ENCODE peak calls at places on chromosomes 7 and 10, in eight cellular contexts. One of them, this sample, is unnamed. For H3K27me3, the result is how much of the 10 kb centered on the place peaks cover.

GRCh38 chr10:92689663-92690210 is at the start of gene HHEX:
- DNase-seq in brain microvascular endothelial cell: no peak
- DNase-seq in CD8-positive, alpha-beta memory T cell: peak
- DNase-seq in thyroid gland: peak
- DNase-seq in HCT116: peak
- DNase-seq in uterus: no peak
- DNase-seq in GM23338: no peak
- DNase-seq in fibroblast of lung: peak
- DNase-seq in this sample: no peak

GRCh38 chr7:55413442-55413841 is 48.3 kb downstream of the LANCL2 start:
- DNase-seq in brain microvascular endothelial cell: no peak
- DNase-seq in GM23338: no peak
- DNase-seq in thyroid gland: no peak
- DNase-seq in CD8-positive, alpha-beta memory T cell: no peak
- DNase-seq in HCT116: no peak
- DNase-seq in fibroblast of lung: no peak
- DNase-seq in uterus: no peak
- DNase-seq in this sample: no peak

GRCh38 chr10:133100706-133101463 is 13.2 kb downstream of the ADGRA1 start:
- DNase-seq in GM23338: peak
- DNase-seq in thyroid gland: peak
- DNase-seq in fibroblast of lung: no peak
- DNase-seq in uterus: no peak
- DNase-seq in brain microvascular endothelial cell: no peak
- DNase-seq in CD8-positive, alpha-beta memory T cell: no peak
- DNase-seq in HCT116: no peak
- DNase-seq in this sample: no peak

GRCh38 chr10:86218842-86219241 is 147.8 kb downstream of the GRID1 start:
- DNase-seq in GM23338: no peak
- DNase-seq in uterus: no peak
- DNase-seq in thyroid gland: no peak
- DNase-seq in brain microvascular endothelial cell: no peak
- DNase-seq in CD8-positive, alpha-beta memory T cell: no peak
- DNase-seq in fibroblast of lung: no peak
- DNase-seq in HCT116: no peak
- DNase-seq in this sample: no peak

GRCh38 chr10:48523212-48523819 is 81.6 kb downstream of the ARHGAP22 start:
- DNase-seq in thyroid gland: peak
- DNase-seq in brain microvascular endothelial cell: peak
- DNase-seq in uterus: peak
- DNase-seq in CD8-positive, alpha-beta memory T cell: no peak
- DNase-seq in fibroblast of lung: peak
- DNase-seq in GM23338: peak
- DNase-seq in HCT116: peak
- DNase-seq in this sample: no peak

GRCh38 chr10:131650771-131651673 is 249.8 kb upstream of the PPP2R2D start:
- DNase-seq in thyroid gland: no peak
- DNase-seq in HCT116: no peak
- DNase-seq in fibroblast of lung: no peak
- DNase-seq in CD8-positive, alpha-beta memory T cell: no peak
- DNase-seq in brain microvascular endothelial cell: no peak
- DNase-seq in uterus: no peak
- DNase-seq in GM23338: no peak
- DNase-seq in this sample: no peak

GRCh38 chr10:11402392-11402791 is 209.1 kb downstream of the USP6NL start:
- DNase-seq in CD8-positive, alpha-beta memory T cell: no peak
- DNase-seq in GM23338: no peak
- DNase-seq in fibroblast of lung: no peak
- DNase-seq in HCT116: no peak
- DNase-seq in brain microvascular endothelial cell: no peak
- DNase-seq in thyroid gland: no peak
- DNase-seq in uterus: no peak
- DNase-seq in this sample: no peak

GRCh38 chr7:147311332-147311731 is 1194.7 kb downstream of the CNTNAP2 start:
- DNase-seq in thyroid gland: no peak
- DNase-seq in uterus: no peak
- DNase-seq in HCT116: no peak
- DNase-seq in CD8-positive, alpha-beta memory T cell: no peak
- DNase-seq in fibroblast of lung: no peak
- DNase-seq in GM23338: no peak
- DNase-seq in brain microvascular endothelial cell: no peak
- DNase-seq in this sample: no peak

GRCh38 chr10:62433181-62433692 is 59.1 kb downstream of the ZNF365 start:
- DNase-seq in HCT116: peak
- DNase-seq in GM23338: no peak
- DNase-seq in CD8-positive, alpha-beta memory T cell: no peak
- DNase-seq in thyroid gland: no peak
- DNase-seq in uterus: peak
- DNase-seq in brain microvascular endothelial cell: peak
- DNase-seq in fibroblast of lung: peak
- DNase-seq in this sample: no peak

GRCh38 chr10:116183733-116184447 is 89.1 kb downstream of the GFRA1 start:
- DNase-seq in thyroid gland: no peak
- DNase-seq in GM23338: peak
- DNase-seq in uterus: no peak
- DNase-seq in CD8-positive, alpha-beta memory T cell: no peak
- DNase-seq in brain microvascular endothelial cell: peak
- DNase-seq in HCT116: no peak
- DNase-seq in fibroblast of lung: no peak
- DNase-seq in this sample: no peak

GRCh38 chr10:92110039-92110794 is 180.7 kb downstream of the CPEB3 start:
- DNase-seq in GM23338: no peak
- DNase-seq in CD8-positive, alpha-beta memory T cell: no peak
- DNase-seq in brain microvascular endothelial cell: peak
- DNase-seq in fibroblast of lung: peak
- DNase-seq in thyroid gland: no peak
- DNase-seq in HCT116: no peak
- DNase-seq in uterus: no peak
- DNase-seq in this sample: no peak

GRCh38 chr7:24337180-24337579 is 53.2 kb downstream of the NPY start:
- DNase-seq in thyroid gland: no peak
- DNase-seq in HCT116: no peak
- DNase-seq in CD8-positive, alpha-beta memory T cell: no peak
- DNase-seq in brain microvascular endothelial cell: no peak
- DNase-seq in GM23338: peak
- DNase-seq in uterus: no peak
- DNase-seq in fibroblast of lung: no peak
- DNase-seq in this sample: no peak

DNA sequence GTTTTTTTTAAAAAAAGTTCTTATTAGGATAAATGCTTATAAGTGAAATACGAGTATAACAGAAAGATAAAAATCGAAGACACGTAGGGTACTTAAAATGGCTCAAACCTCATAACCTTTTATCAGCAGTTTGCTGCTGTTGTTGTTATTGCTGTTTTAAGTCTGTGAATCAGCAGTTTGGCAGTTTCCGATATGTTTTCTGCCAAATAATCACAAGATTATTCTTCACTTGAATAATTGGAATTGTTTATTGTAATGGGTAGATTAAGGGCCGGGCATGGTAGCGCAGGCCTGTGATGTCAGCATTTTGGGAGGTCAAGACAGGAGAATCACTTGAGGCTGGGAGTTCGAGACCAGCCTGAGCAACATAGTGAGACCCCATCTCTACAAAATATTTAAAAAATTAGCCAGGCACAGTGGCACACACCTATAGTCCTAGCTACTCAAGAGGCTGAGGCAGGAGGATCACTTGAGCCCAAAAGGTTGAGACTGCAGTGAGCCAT is 177.6 kb downstream of the VTI1A start:
- DNase-seq in uterus: no peak
- DNase-seq in thyroid gland: no peak
- DNase-seq in fibroblast of lung: no peak
- DNase-seq in HCT116: no peak
- DNase-seq in brain microvascular endothelial cell: no peak
- DNase-seq in CD8-positive, alpha-beta memory T cell: no peak
- DNase-seq in GM23338: no peak
- DNase-seq in this sample: no peak
- H3K27ac ChIP-seq in uterus: peak
- H3K27ac ChIP-seq in thyroid gland: no peak
- H3K27ac ChIP-seq in fibroblast of lung: no peak
- H3K27ac ChIP-seq in HCT116: no peak
- H3K27ac ChIP-seq in brain microvascular endothelial cell: no peak
- H3K27ac ChIP-seq in CD8-positive, alpha-beta memory T cell: no peak
- H3K27ac ChIP-seq in GM23338: no peak
- H3K27ac ChIP-seq in this sample: no peak

DNA sequence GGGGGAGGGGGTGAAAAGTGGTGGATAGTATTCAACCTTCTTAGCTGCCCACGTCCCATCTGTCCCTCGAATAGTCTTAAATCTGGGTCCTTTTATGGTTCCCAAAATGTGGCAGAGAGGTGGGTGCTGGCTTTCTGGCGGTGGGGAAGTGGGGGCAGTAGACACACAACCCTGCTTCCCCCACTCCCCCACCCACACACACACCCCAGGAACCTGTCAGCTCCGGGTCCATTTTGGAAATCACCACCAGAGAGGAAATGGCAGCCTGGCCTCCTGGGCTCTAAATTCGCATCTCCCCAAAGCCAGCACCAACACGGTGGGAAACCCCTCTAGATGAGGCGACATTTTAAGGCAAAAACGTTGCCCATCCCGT is 827 bp downstream of the TMEM130 start:
- DNase-seq in brain microvascular endothelial cell: no peak
- DNase-seq in CD8-positive, alpha-beta memory T cell: no peak
- DNase-seq in fibroblast of lung: no peak
- DNase-seq in thyroid gland: no peak
- DNase-seq in HCT116: no peak
- DNase-seq in GM23338: peak
- DNase-seq in uterus: no peak
- DNase-seq in this sample: no peak
- H3K4me3 ChIP-seq in brain microvascular endothelial cell: no peak
- H3K4me3 ChIP-seq in CD8-positive, alpha-beta memory T cell: no peak
- H3K4me3 ChIP-seq in fibroblast of lung: no peak
- H3K4me3 ChIP-seq in thyroid gland: no peak
- H3K4me3 ChIP-seq in HCT116: no peak
- H3K4me3 ChIP-seq in GM23338: peak
- H3K4me3 ChIP-seq in uterus: no peak
- H3K4me3 ChIP-seq in this sample: peak

DNA sequence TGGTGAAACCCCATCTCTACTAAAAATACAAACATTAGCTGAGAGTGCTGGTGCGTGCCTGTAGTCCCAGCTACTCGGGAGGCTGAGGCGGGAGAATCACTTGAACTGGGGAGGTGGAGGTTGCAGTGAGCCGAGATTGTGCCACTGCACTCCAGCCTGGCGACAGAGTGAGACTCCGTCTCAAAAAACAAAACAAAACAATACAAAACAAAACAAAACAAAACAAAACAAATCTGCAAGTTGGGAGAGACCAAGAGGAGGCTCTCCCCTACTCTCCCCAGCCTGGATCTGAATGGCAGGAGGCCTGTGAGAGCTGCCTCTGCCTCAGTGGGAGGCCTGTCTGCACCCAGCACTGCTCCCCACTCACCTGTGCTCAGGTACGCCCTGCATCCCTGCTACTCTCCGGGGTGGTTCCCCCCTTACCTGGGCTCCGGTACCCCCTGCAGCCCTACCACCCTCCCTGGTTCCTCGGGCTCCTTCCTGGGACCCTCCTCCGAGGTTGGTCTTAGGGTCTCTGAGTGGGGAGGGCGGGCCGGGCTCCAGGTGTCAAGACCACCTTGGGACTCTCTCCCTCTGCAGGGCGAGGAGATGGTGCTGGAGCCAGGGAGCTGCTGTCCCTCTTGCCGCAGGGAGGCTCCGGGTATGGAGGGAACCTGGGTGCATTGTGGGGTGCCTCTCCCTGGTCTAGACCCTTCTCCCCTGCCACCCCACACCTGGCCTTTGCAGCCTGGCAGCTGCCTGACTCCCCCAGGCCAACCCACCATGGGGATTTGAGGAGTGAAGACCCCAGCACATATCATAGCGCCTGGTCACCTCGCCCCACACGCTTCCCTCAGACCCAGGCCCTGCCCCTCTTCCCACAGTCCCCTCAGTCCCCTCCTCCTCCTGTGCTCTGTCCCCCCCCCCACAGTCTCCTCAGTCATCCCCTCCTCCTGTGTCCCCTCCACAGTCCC is 9.5 kb upstream of the ZNF862 start:
- DNase-seq in brain microvascular endothelial cell: no peak
- DNase-seq in GM23338: no peak
- DNase-seq in thyroid gland: no peak
- DNase-seq in CD8-positive, alpha-beta memory T cell: no peak
- DNase-seq in fibroblast of lung: no peak
- DNase-seq in HCT116: no peak
- DNase-seq in uterus: no peak
- DNase-seq in this sample: no peak
- H3K27me3 ChIP-seq in brain microvascular endothelial cell: under half
- H3K27me3 ChIP-seq in GM23338: under half
- H3K27me3 ChIP-seq in thyroid gland: under half
- H3K27me3 ChIP-seq in CD8-positive, alpha-beta memory T cell: under half
- H3K27me3 ChIP-seq in fibroblast of lung: under half
- H3K27me3 ChIP-seq in HCT116: under half
- H3K27me3 ChIP-seq in uterus: under half
- H3K27me3 ChIP-seq in this sample: under half

GRCh38 chr7:66682350-66683093 is 53.8 kb downstream of the KCTD7 start:
- DNase-seq in GM23338: peak
- DNase-seq in CD8-positive, alpha-beta memory T cell: no peak
- DNase-seq in fibroblast of lung: no peak
- DNase-seq in uterus: peak
- DNase-seq in HCT116: no peak
- DNase-seq in brain microvascular endothelial cell: peak
- DNase-seq in thyroid gland: peak
- DNase-seq in this sample: no peak
- H3K27ac ChIP-seq in GM23338: no peak
- H3K27ac ChIP-seq in CD8-positive, alpha-beta memory T cell: peak
- H3K27ac ChIP-seq in fibroblast of lung: peak
- H3K27ac ChIP-seq in uterus: peak
- H3K27ac ChIP-seq in HCT116: peak
- H3K27ac ChIP-seq in brain microvascular endothelial cell: peak
- H3K27ac ChIP-seq in thyroid gland: peak
- H3K27ac ChIP-seq in this sample: peak

This sample was measured in effector memory CD4-positive, alpha-beta T cell.